ENCODE peak calls at places on chromosomes 4 and X, in seven cellular contexts. A is CD4-positive, alpha-beta T cell; S is A549; P is HS-27A; L is CD8-positive, alpha-beta memory T cell; R is psoas muscle; Y is head of caudate nucleus. X is an unnamed sample.

GRCh38 chr4:87092389-87093141 is 127.9 kb downstream of the KLHL8 start:
- DNase-seq in A (no peak), S (peak; percentile 41), P (peak; percentile 55), L (no peak), R (peak; percentile 61), Y (peak; percentile 25), X (peak; percentile 61)

GRCh38 chr4:173782660-173783059 is 252.6 kb upstream of the HAND2 start:
- DNase-seq in A (no peak), S (no peak), P (no peak), L (no peak), R (no peak), Y (no peak), X (no peak)

GRCh38 chr4:176587920-176588319 is 204.8 kb downstream of the VEGFC start:
- DNase-seq in A (no peak), S (no peak), P (no peak), L (no peak), R (no peak), Y (no peak), X (no peak)

GRCh38 chr4:39706829-39707511 is 9.0 kb downstream of the UBE2K start:
- DNase-seq in A (no peak), S (no peak), P (no peak), L (no peak), R (no peak), Y (no peak), X (peak; percentile 30)

GRCh38 chr4:162645381-162645780 is 481.6 kb upstream of the FSTL5 start:
- DNase-seq in A (no peak), S (no peak), P (no peak), L (no peak), R (no peak), Y (no peak), X (no peak)

GRCh38 chrX:77493677-77494553 is 46.7 kb downstream of the FGF16 start:
- DNase-seq in A (no peak), S (no peak), P (peak; percentile 41), L (no peak), R (no peak), Y (no peak), X (peak; percentile 40)

GRCh38 chr4:7256989-7257810 is 64.9 kb downstream of the SORCS2 start:
- DNase-seq in A (no peak), S (no peak), P (no peak), L (no peak), R (peak; percentile 64), Y (no peak), X (no peak)

GRCh38 chr4:177204126-177204525 is 105.5 kb upstream of the NEIL3 start:
- DNase-seq in A (no peak), S (no peak), P (no peak), L (no peak), R (no peak), Y (no peak), X (no peak)

GRCh38 chrX:66054978-66055377 is 15.1 kb upstream of the VSIG4 start:
- DNase-seq in A (no peak), S (no peak), P (no peak), L (no peak), R (no peak), Y (no peak), X (no peak)

GRCh38 chr4:1621996-1622637 is 62.0 kb downstream of the FAM53A start:
- DNase-seq in A (no peak), S (no peak), P (no peak), L (no peak), R (no peak), Y (no peak), X (no peak)

GRCh38 chrX:39619182-39620009 is 478.4 kb downstream of the BCOR start:
- DNase-seq in A (no peak), S (no peak), P (no peak), L (no peak), R (no peak), Y (no peak), X (no peak)

GRCh38 chrX:111035256-111035655 is 60.7 kb upstream of the PAK3 start:
- DNase-seq in A (no peak), S (no peak), P (no peak), L (no peak), R (no peak), Y (no peak), X (no peak)

GRCh38 chr4:186700746-186701145 is 22.9 kb downstream of the FAT1 start:
- DNase-seq in A (no peak), S (no peak), P (no peak), L (no peak), R (peak; percentile 70), Y (no peak), X (no peak)

GRCh38 chr4:12724520-12724919 is 759.6 kb downstream of the RAB28 start:
- DNase-seq in A (no peak), S (peak; percentile 2), P (no peak), L (no peak), R (no peak), Y (no peak), X (no peak)

GRCh38 chr4:27836505-27836904 is 975.9 kb downstream of the STIM2 start:
- DNase-seq in A (no peak), S (no peak), P (no peak), L (no peak), R (no peak), Y (no peak), X (peak; percentile 57)

GRCh38 chrX:118484216-118484903 is 11.3 kb upstream of the DOCK11 start:
- DNase-seq in A (no peak), S (no peak), P (no peak), L (no peak), R (no peak), Y (no peak), X (no peak)

GRCh38 chr4:153113061-153113837 is 91.0 kb upstream of the TRIM2 start:
- DNase-seq in A (no peak), S (no peak), P (no peak), L (no peak), R (no peak), Y (no peak), X (no peak)

GRCh38 chr4:98284640-98285046 is 23.5 kb downstream of the RAP1GDS1 start:
- DNase-seq in A (no peak), S (no peak), P (no peak), L (no peak), R (no peak), Y (no peak), X (no peak)

GRCh38 chr4:68148795-68149685 is 19.4 kb upstream of the TMPRSS11F start:
- DNase-seq in A (no peak), S (no peak), P (no peak), L (no peak), R (no peak), Y (no peak), X (no peak)

GRCh38 chr4:97761760-97762512 is 381.3 kb downstream of the STPG2 start:
- DNase-seq in A (no peak), S (no peak), P (no peak), L (no peak), R (no peak), Y (no peak), X (no peak)

GRCh38 chrX:130909469-130910136 is 6.6 kb upstream of the ENOX2 start:
- DNase-seq in A (no peak), S (no peak), P (no peak), L (no peak), R (no peak), Y (no peak), X (no peak)

GRCh38 chr4:1549638-1550035 is 134.5 kb downstream of the FAM53A start:
- DNase-seq in A (no peak), S (no peak), P (no peak), L (no peak), R (peak; percentile 5), Y (no peak), X (no peak)

GRCh38 chr4:137390707-137391106 is 141.6 kb downstream of the PCDH18 start:
- DNase-seq in A (no peak), S (no peak), P (no peak), L (no peak), R (no peak), Y (no peak), X (no peak)

GRCh38 chrX:46642145-46642544 is 68.6 kb downstream of the CHST7 start:
- DNase-seq in A (no peak), S (peak; percentile 7), P (no peak), L (no peak), R (no peak), Y (no peak), X (no peak)

GRCh38 chr4:1629704-1630093 is 54.4 kb downstream of the FAM53A start:
- DNase-seq in A (no peak), S (no peak), P (no peak), L (no peak), R (no peak), Y (no peak), X (no peak)